ENCODE peak calls at places on chromosome 10, in nine cellular contexts. F is CD8-positive, alpha-beta T cell; T is naive thymus-derived CD8-positive, alpha-beta T cell; V is T47D; G is activated CD4-positive, alpha-beta T cell treated with anti-CD3 and anti-CD28 coated beads, Interleukin-2, amount 10 ng/mL, durations not matched to agents 24 days and 14 days; W is non-pigmented ciliary epithelial cell; Q is NCI-H2081; S is A549; Z is germinal center. K is an unnamed sample.

GRCh38 chr10:44279376-44279775 is 105.5 kb downstream of the CXCL12 start:
- DNase-seq in T (no peak), S (no peak), Z (no peak), F (no peak), Q (no peak), W (no peak), G (no peak), V (no peak), K (no peak)

GRCh38 chr10:14803827-14804226 is 29.1 kb upstream of the FAM107B start:
- DNase-seq in S (no peak), T (no peak), F (no peak), V (no peak), Q (no peak), Z (no peak), G (no peak), W (no peak), K (no peak)

GRCh38 chr10:108439397-108439796 is 1274.9 kb upstream of the SORCS1 start:
- DNase-seq in W (no peak), F (no peak), T (no peak), G (no peak), S (no peak), V (no peak), Q (no peak), Z (no peak), K (no peak)

GRCh38 chr10:60878224-60878623 is 65.8 kb downstream of the RHOBTB1 start:
- DNase-seq in V (no peak), T (no peak), Q (no peak), W (no peak), S (no peak), F (no peak), Z (no peak), G (no peak), K (no peak)

GRCh38 chr10:19921300-19922140 is 105.3 kb downstream of the PLXDC2 start:
- DNase-seq in Z (no peak), V (no peak), T (no peak), F (no peak), S (no peak), G (no peak), Q (no peak), W (no peak), K (no peak)

GRCh38 chr10:132383751-132384181 is 13.2 kb upstream of the PWWP2B start:
- DNase-seq in F (no peak), Q (no peak), Z (no peak), W (no peak), T (no peak), V (no peak), G (no peak), S (no peak), K (no peak)

GRCh38 chr10:61262486-61263261 is 190.5 kb downstream of the TMEM26 start:
- DNase-seq in T (no peak), W (peak; percentile 31), S (no peak), Z (no peak), V (no peak), Q (no peak), F (no peak), G (no peak), K (no peak)

GRCh38 chr10:80458638-80459037 is 4.5 kb downstream of the TSPAN14 start:
- DNase-seq in G (peak; percentile 62), V (no peak), T (no peak), W (no peak), Z (no peak), F (no peak), Q (no peak), S (no peak), K (no peak)

GRCh38 chr10:47298730-47299129 is 1.3 kb upstream of the GDF10 start:
- DNase-seq in G (no peak), T (no peak), Z (no peak), F (no peak), S (no peak), Q (no peak), W (no peak), V (no peak), K (no peak)

GRCh38 chr10:130371686-130372085 is 235.5 kb downstream of the GLRX3 start:
- DNase-seq in S (no peak), V (no peak), F (no peak), Z (no peak), G (no peak), Q (no peak), T (no peak), W (no peak), K (no peak)

GRCh38 chr10:31745612-31746376 is 182.8 kb downstream of the ARHGAP12 start:
- DNase-seq in V (no peak), T (no peak), S (peak; percentile 50), G (peak; percentile 84), F (no peak), Q (no peak), W (peak; percentile 76), Z (no peak), K (no peak)

GRCh38 chr10:25102423-25102822 is 72.4 kb upstream of the GPR158 start:
- DNase-seq in W (no peak), T (no peak), Z (no peak), F (no peak), S (no peak), V (no peak), Q (no peak), G (no peak), K (no peak)

GRCh38 chr10:119131512-119132240 is 27.8 kb downstream of the DENND10 start:
- DNase-seq in F (peak; percentile 55), V (no peak), Z (no peak), T (no peak), W (no peak), Q (no peak), G (peak; percentile 89), S (no peak), K (no peak)

GRCh38 chr10:91856637-91857036 is 52.6 kb downstream of the FGFBP3 start:
- DNase-seq in G (no peak), F (no peak), V (peak; percentile 64), Z (no peak), T (no peak), W (no peak), S (no peak), Q (no peak), K (peak; percentile 33)

GRCh38 chr10:71564221-71564820 is 155.3 kb downstream of the C10orf105 start:
- DNase-seq in Q (no peak), Z (no peak), G (no peak), S (no peak), T (no peak), W (no peak), F (no peak), V (no peak), K (no peak)

GRCh38 chr10:102593074-102593803 is 51.0 kb upstream of the TRIM8 start:
- DNase-seq in G (no peak), T (no peak), S (no peak), F (no peak), V (no peak), Z (no peak), Q (no peak), W (no peak), K (no peak)

GRCh38 chr10:128922619-128923018 is 544.4 kb upstream of the MGMT start:
- DNase-seq in V (no peak), T (no peak), S (no peak), Q (no peak), G (no peak), F (no peak), Z (no peak), W (no peak), K (no peak)

GRCh38 chr10:43197834-43198681 is 59.8 kb downstream of the CSGALNACT2 start:
- DNase-seq in W (no peak), F (no peak), Q (no peak), G (peak; percentile 72), T (no peak), Z (peak; percentile 43), V (peak; percentile 59), S (peak; percentile 47), K (peak; percentile 41)

GRCh38 chr10:5583525-5584175 is 58.9 kb downstream of the CALML3 start:
- DNase-seq in W (no peak), F (no peak), V (peak; percentile 80), G (no peak), Q (peak; percentile 74), T (no peak), Z (peak; percentile 30), S (no peak), K (no peak)

GRCh38 chr10:93821051-93821772 is 63.5 kb downstream of the LGI1 start:
- DNase-seq in F (no peak), G (no peak), S (peak; percentile 10), T (no peak), V (peak; percentile 83), W (peak; percentile 28), Z (no peak), Q (no peak), K (no peak)

GRCh38 chr10:43255644-43256431 is 11.0 kb downstream of the RASGEF1A start:
- DNase-seq in Q (no peak), V (peak; percentile 68), G (peak; percentile 83), Z (peak; percentile 53), W (no peak), F (peak; percentile 64), T (peak; percentile 3), S (peak; percentile 69), K (peak; percentile 58)

GRCh38 chr10:127405221-127405620 is 143.9 kb upstream of the NPS start:
- DNase-seq in F (no peak), Q (no peak), T (no peak), W (peak; percentile 55), S (no peak), V (no peak), Z (no peak), G (no peak), K (no peak)

GRCh38 chr10:5195727-5196374 is 786 bp upstream of the AKR1C4 start:
- DNase-seq in Z (no peak), F (no peak), V (no peak), T (no peak), G (no peak), S (peak; percentile 28), W (no peak), Q (no peak), K (peak; percentile 60)

GRCh38 chr10:122939819-122940543 is 14.0 kb downstream of the C10orf88 start:
- DNase-seq in W (peak; percentile 63), G (no peak), V (no peak), Q (no peak), S (no peak), T (no peak), Z (no peak), F (no peak), K (no peak)

GRCh38 chr10:103715430-103715829 is 139.9 kb downstream of the SH3PXD2A start:
- DNase-seq in Z (no peak), W (peak; percentile 63), F (no peak), Q (no peak), G (no peak), S (no peak), V (no peak), T (no peak), K (no peak)

GRCh38 chr10:125396651-125397050 is 236.3 kb upstream of the CTBP2 start:
- DNase-seq in G (no peak), V (no peak), Q (no peak), Z (no peak), T (no peak), W (no peak), S (no peak), F (no peak), K (no peak)

GRCh38 chr10:70682920-70683600 is 10.8 kb downstream of the ADAMTS14 start:
- DNase-seq in F (no peak), W (no peak), V (no peak), Q (no peak), S (no peak), T (no peak), Z (no peak), G (no peak), K (no peak)

GRCh38 chr10:71010730-71011129 is 122.4 kb upstream of the PCBD1 start:
- DNase-seq in Q (no peak), Z (no peak), S (no peak), G (no peak), T (no peak), W (no peak), V (peak; percentile 9), F (no peak), K (no peak)

GRCh38 chr10:34298371-34298818 is 516.7 kb downstream of the PARD3 start:
- DNase-seq in V (no peak), G (no peak), Z (no peak), W (no peak), S (no peak), F (no peak), T (no peak), Q (no peak), K (no peak)

GRCh38 chr10:70683601-70684329 is 11.5 kb downstream of the ADAMTS14 start:
- DNase-seq in F (no peak), Q (no peak), V (no peak), W (no peak), Z (no peak), G (no peak), S (no peak), T (no peak), K (no peak)

GRCh38 chr10:50386992-50387735 is 135.8 kb upstream of the ASAH2 start:
- DNase-seq in F (no peak), Q (no peak), V (no peak), T (no peak), S (no peak), W (no peak), G (no peak), Z (no peak), K (no peak)

K was measured in Caco-2.